ENCODE peak calls at places on chromosome X, in seven cellular contexts. J is suprapubic skin, V is mesothelial cell of epicardium, T is HFF-Myc, C is astrocyte, Y is kidney, U is ovary. P is an unnamed sample.

GRCh38 chrX:139246295-139246694 is 284.2 kb upstream of the F9 start:
- DNase-seq in T (no peak), J (no peak), Y (no peak), U (no peak), V (no peak), C (peak), P (no peak)

GRCh38 chrX:115030635-115031034 is 13.2 kb upstream of the IL13RA2 start:
- DNase-seq in J (no peak), T (no peak), U (no peak), Y (no peak), V (no peak), C (no peak), P (no peak)

GRCh38 chrX:66200855-66201795 is 37.1 kb downstream of the HEPH start:
- DNase-seq in V (no peak), C (no peak), T (no peak), U (no peak), J (no peak), Y (no peak), P (no peak)

GRCh38 chrX:16212436-16212835 is 45.2 kb downstream of the MAGEB17 start:
- DNase-seq in U (no peak), V (no peak), T (no peak), J (no peak), C (no peak), Y (no peak), P (no peak)

GRCh38 chrX:71174795-71175194 is 30.2 kb downstream of the NLGN3 start:
- DNase-seq in V (no peak), U (no peak), T (no peak), C (no peak), J (no peak), Y (no peak), P (no peak)

GRCh38 chrX:132257116-132257515 is 37.9 kb upstream of the RAP2C start:
- DNase-seq in T (no peak), V (no peak), J (no peak), C (peak), Y (no peak), U (no peak), P (no peak)

GRCh38 chrX:73577368-73577767 is 14.4 kb downstream of the CHIC1 start:
- DNase-seq in U (no peak), V (no peak), J (no peak), T (peak), C (peak), Y (no peak), P (no peak)

GRCh38 chrX:45602151-45602550 is 401.5 kb upstream of the DIPK2B start:
- DNase-seq in U (no peak), J (no peak), Y (no peak), C (peak), V (no peak), T (no peak), P (no peak)

DNA sequence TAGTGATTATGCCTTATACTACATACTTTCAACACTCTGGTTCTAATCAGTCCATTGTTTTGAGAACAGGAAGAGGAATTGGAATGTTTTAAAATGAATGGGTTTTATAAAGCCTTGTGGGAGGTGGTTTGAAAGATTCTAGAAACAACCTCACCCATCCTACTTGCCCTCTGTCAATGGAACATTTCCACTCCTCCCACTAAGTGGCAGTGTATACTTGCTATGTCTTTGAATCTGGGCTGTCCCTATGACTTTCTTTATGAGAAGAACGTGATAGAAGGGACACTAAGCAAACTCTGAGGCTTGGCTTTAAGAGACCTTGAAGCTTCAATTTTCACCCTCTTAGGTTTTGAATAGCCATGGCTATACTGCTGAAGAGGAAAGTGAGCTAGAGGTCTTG is 611.2 kb downstream of the PPP4R3C start:
- DNase-seq in V (no peak), T (no peak), Y (no peak), U (no peak), C (no peak), J (no peak), P (no peak)
- TF ChIP-seq CTCF in V (no peak), T (no peak), Y (no peak), U (no peak), C (peak), J (no peak), P (no peak)

GRCh38 chrX:13764284-13764683 is 29.7 kb downstream of the OFD1 start:
- DNase-seq in T (no peak), C (no peak), U (no peak), V (no peak), J (no peak), Y (no peak), P (no peak)

GRCh38 chrX:13762015-13762414 is 27.5 kb downstream of the OFD1 start:
- DNase-seq in V (no peak), T (no peak), U (no peak), J (no peak), Y (no peak), C (no peak), P (no peak)

GRCh38 chrX:13761606-13762005 is 27.1 kb downstream of the OFD1 start:
- DNase-seq in T (no peak), C (no peak), U (no peak), Y (no peak), V (no peak), J (no peak), P (no peak)

GRCh38 chrX:13763489-13763888 is 28.9 kb downstream of the OFD1 start:
- DNase-seq in C (no peak), T (no peak), U (no peak), Y (no peak), V (no peak), J (no peak), P (no peak)

DNA sequence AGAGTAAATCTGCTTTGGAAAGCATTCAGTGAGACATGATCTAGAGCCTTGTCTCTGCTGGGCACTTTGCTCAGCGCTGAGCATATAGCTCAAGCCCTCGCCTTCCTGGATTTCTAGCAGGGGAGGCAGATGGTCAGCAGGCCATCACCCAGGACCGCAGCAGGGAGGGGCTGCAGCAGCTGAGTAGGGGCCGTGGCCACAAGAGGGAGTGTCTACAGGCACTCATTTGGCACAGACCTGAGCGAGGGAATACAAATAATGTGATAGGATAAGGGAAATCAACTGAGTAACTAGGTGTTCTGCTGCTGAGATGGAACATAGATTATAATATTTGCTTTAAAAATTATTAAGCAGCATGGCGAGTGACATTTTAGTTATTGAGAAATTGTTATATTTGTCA is 30.2 kb downstream of the OFD1 start:
- DNase-seq in J (no peak), C (no peak), U (no peak), V (no peak), T (no peak), Y (no peak), P (no peak)
- TF ChIP-seq CTCF in J (no peak), C (peak), U (no peak), V (no peak), T (peak), Y (peak), P (no peak)

GRCh38 chrX:37646254-37646653 is 39.3 kb upstream of the XK start:
- DNase-seq in C (no peak), J (no peak), Y (no peak), U (no peak), V (no peak), T (no peak), P (no peak)
- TF ChIP-seq CTCF in C (no peak), J (no peak), Y (no peak), U (no peak), V (peak), T (no peak), P (no peak)

GRCh38 chrX:53294024-53294648 is 12.8 kb upstream of the IQSEC2 start:
- DNase-seq in V (no peak), C (no peak), Y (peak), U (no peak), T (no peak), J (no peak), P (no peak)
- TF ChIP-seq CTCF in V (no peak), C (no peak), Y (no peak), U (no peak), T (no peak), J (no peak), P (no peak)

GRCh38 chrX:110317820-110318663 is at the start of gene AMMECR1:
- DNase-seq in C (peak), T (peak), U (peak), Y (peak), V (peak), J (peak), P (peak)
- TF ChIP-seq CTCF in C (no peak), T (no peak), U (no peak), Y (no peak), V (no peak), J (no peak), P (no peak)

DNA sequence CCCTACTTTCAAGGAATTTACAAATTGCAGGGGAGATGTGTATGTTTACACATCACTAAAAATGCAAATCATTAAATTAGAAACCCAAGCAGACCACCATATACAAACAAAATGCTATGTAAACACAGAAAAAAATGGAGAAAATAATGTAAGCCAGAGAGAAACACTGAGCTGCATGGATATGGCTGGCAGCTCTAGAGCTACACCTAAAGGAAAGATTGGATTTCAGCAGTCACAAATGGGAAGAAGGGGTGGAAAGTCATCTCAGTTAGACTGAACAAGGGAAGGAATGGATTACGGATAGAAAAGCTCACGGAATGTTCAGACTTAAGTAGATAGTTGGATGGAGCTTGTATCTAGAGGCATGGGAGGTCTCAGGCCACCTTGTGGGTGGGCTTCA is 186.3 kb downstream of the MOSPD2 start:
- DNase-seq in C (no peak), V (no peak), Y (no peak), T (no peak), J (no peak), U (no peak), P (no peak)
- TF ChIP-seq CTCF in C (no peak), V (no peak), Y (no peak), T (no peak), J (no peak), U (no peak), P (no peak)

GRCh38 chrX:50941638-50942037 is 31.1 kb downstream of the BMP15 start:
- DNase-seq in T (no peak), U (no peak), V (no peak), Y (no peak), J (no peak), C (no peak), P (no peak)
- TF ChIP-seq CTCF in T (peak), U (no peak), V (no peak), Y (no peak), J (peak), C (no peak), P (no peak)

GRCh38 chrX:87337267-87337666 is 180.3 kb upstream of the KLHL4 start:
- DNase-seq in C (no peak), Y (no peak), V (no peak), T (no peak), J (no peak), U (no peak), P (no peak)

DNA sequence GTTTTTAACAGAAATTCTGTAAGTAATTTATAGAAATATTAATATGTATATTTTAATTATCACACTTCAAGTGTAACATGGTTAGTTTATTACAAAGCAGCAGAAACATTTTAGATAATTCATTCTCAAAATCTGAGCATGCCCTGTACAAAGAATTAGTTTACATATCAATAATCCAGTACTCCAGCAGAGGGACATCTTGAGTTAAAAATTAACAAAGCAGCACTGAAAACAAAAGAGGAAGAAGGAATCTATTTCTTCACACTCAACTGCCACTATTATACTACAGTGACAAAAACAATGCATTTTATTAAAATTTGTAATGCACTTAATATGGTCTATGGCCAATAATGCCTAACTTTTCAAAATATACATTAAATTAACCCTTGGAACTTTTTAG is 179.1 kb upstream of the KLHL4 start:
- DNase-seq in U (no peak), T (no peak), C (no peak), J (no peak), V (no peak), Y (no peak), P (no peak)
- TF ChIP-seq CTCF in U (no peak), T (no peak), C (peak), J (no peak), V (peak), Y (peak), P (no peak)

GRCh38 chrX:26334232-26334631 is 118.3 kb downstream of the MAGEB5 start:
- DNase-seq in J (no peak), T (no peak), V (no peak), Y (peak), U (no peak), C (no peak), P (no peak)

GRCh38 chrX:26328610-26329319 is 112.8 kb downstream of the MAGEB5 start:
- DNase-seq in U (no peak), J (no peak), C (no peak), V (no peak), T (no peak), Y (no peak), P (no peak)
- TF ChIP-seq CTCF in U (no peak), J (no peak), C (no peak), V (no peak), T (no peak), Y (no peak), P (no peak)

GRCh38 chrX:97021680-97022079 is 138.0 kb downstream of the RPA4 start:
- DNase-seq in T (no peak), V (no peak), J (no peak), Y (no peak), C (peak), U (no peak), P (no peak)

GRCh38 chrX:97030463-97030862 is 146.8 kb downstream of the RPA4 start:
- DNase-seq in U (no peak), C (no peak), Y (no peak), V (no peak), J (no peak), T (no peak), P (no peak)

GRCh38 chrX:97027384-97027922 is 143.7 kb downstream of the RPA4 start:
- DNase-seq in U (no peak), T (no peak), C (peak), V (no peak), Y (no peak), J (no peak), P (no peak)

GRCh38 chrX:97030947-97031346 is 147.2 kb downstream of the RPA4 start:
- DNase-seq in C (no peak), V (no peak), J (no peak), U (no peak), Y (no peak), T (no peak), P (no peak)

DNA sequence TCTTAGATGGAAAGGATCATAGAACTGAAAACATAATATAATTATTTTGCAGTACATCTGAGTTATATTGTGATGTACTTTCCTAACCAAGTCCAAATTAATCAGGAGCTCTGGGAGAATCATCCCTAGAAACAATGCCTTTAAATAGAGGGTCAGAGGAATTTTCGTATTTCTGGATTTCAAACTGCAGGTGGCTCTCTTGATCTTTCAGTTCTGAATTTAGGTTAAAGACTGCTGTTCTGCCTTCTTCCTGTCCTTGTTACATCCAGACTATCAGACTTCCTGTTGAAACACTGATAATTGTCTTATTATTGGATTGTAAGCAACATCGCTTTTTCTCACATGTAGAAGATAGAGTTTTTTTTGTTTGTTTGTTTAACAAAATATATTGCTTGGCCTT is 142.7 kb downstream of the RPA4 start:
- DNase-seq in Y (no peak), V (no peak), J (no peak), T (no peak), C (no peak), U (no peak), P (no peak)
- TF ChIP-seq CTCF in Y (no peak), V (no peak), J (no peak), T (no peak), C (no peak), U (no peak), P (no peak)